ENCODE peak calls at places on chromosomes 2 and 18, in ten cellular contexts. One of them, this sample, is unnamed.

GRCh38 chr2:18795881-18796280 is 206.5 kb upstream of the NT5C1B start:
- DNase-seq in fibroblast of lung: peak
- DNase-seq in colonic mucosa: no peak
- DNase-seq in IMR-90: peak
- DNase-seq in endodermal cell: no peak
- DNase-seq in mammary epithelial cell: no peak
- DNase-seq in astrocyte: peak
- DNase-seq in kidney: no peak
- DNase-seq in H9: no peak
- DNase-seq in neuronal stem cell: no peak
- DNase-seq in this sample: no peak

GRCh38 chr2:234828382-234829073 is 123.3 kb upstream of the SH3BP4 start:
- DNase-seq in fibroblast of lung: peak
- DNase-seq in colonic mucosa: no peak
- DNase-seq in IMR-90: no peak
- DNase-seq in endodermal cell: no peak
- DNase-seq in mammary epithelial cell: no peak
- DNase-seq in astrocyte: peak
- DNase-seq in kidney: no peak
- DNase-seq in H9: no peak
- DNase-seq in neuronal stem cell: no peak
- DNase-seq in this sample: no peak

GRCh38 chr2:188410504-188411235 is 119.0 kb downstream of the GULP1 start:
- DNase-seq in fibroblast of lung: peak
- DNase-seq in colonic mucosa: no peak
- DNase-seq in IMR-90: peak
- DNase-seq in endodermal cell: peak
- DNase-seq in mammary epithelial cell: peak
- DNase-seq in astrocyte: peak
- DNase-seq in kidney: no peak
- DNase-seq in H9: peak
- DNase-seq in neuronal stem cell: no peak
- DNase-seq in this sample: peak

GRCh38 chr18:10131036-10131774 is 217.4 kb downstream of the VAPA start:
- DNase-seq in fibroblast of lung: no peak
- DNase-seq in colonic mucosa: no peak
- DNase-seq in IMR-90: no peak
- DNase-seq in endodermal cell: peak
- DNase-seq in mammary epithelial cell: no peak
- DNase-seq in astrocyte: no peak
- DNase-seq in kidney: no peak
- DNase-seq in H9: no peak
- DNase-seq in neuronal stem cell: no peak
- DNase-seq in this sample: no peak

GRCh38 chr2:134669731-134670669 is 48.8 kb downstream of the TMEM163 start:
- DNase-seq in fibroblast of lung: no peak
- DNase-seq in colonic mucosa: no peak
- DNase-seq in IMR-90: no peak
- DNase-seq in endodermal cell: peak
- DNase-seq in mammary epithelial cell: no peak
- DNase-seq in astrocyte: no peak
- DNase-seq in kidney: peak
- DNase-seq in H9: no peak
- DNase-seq in neuronal stem cell: no peak
- DNase-seq in this sample: no peak

GRCh38 chr2:54492335-54492734 is 36.2 kb downstream of the SPTBN1 start:
- DNase-seq in fibroblast of lung: no peak
- DNase-seq in colonic mucosa: no peak
- DNase-seq in IMR-90: no peak
- DNase-seq in endodermal cell: peak
- DNase-seq in mammary epithelial cell: no peak
- DNase-seq in astrocyte: no peak
- DNase-seq in kidney: no peak
- DNase-seq in H9: no peak
- DNase-seq in neuronal stem cell: no peak
- DNase-seq in this sample: no peak

GRCh38 chr2:45331034-45331786 is 279.9 kb downstream of the SRBD1 start:
- DNase-seq in fibroblast of lung: no peak
- DNase-seq in colonic mucosa: no peak
- DNase-seq in IMR-90: no peak
- DNase-seq in endodermal cell: peak
- DNase-seq in mammary epithelial cell: no peak
- DNase-seq in astrocyte: no peak
- DNase-seq in kidney: no peak
- DNase-seq in H9: no peak
- DNase-seq in neuronal stem cell: no peak
- DNase-seq in this sample: peak

GRCh38 chr2:159098374-159098773 is 129.9 kb downstream of the TANC1 start:
- DNase-seq in fibroblast of lung: no peak
- DNase-seq in colonic mucosa: no peak
- DNase-seq in IMR-90: no peak
- DNase-seq in endodermal cell: no peak
- DNase-seq in mammary epithelial cell: no peak
- DNase-seq in astrocyte: no peak
- DNase-seq in kidney: no peak
- DNase-seq in H9: no peak
- DNase-seq in neuronal stem cell: no peak
- DNase-seq in this sample: peak

GRCh38 chr18:48007381-48007780 is 76.9 kb upstream of the SMAD2 start:
- DNase-seq in fibroblast of lung: no peak
- DNase-seq in colonic mucosa: no peak
- DNase-seq in IMR-90: no peak
- DNase-seq in endodermal cell: no peak
- DNase-seq in mammary epithelial cell: no peak
- DNase-seq in astrocyte: no peak
- DNase-seq in kidney: no peak
- DNase-seq in H9: no peak
- DNase-seq in neuronal stem cell: no peak
- DNase-seq in this sample: no peak
- H3K9ac ChIP-seq in fibroblast of lung: no peak
- H3K9ac ChIP-seq in colonic mucosa: no peak
- H3K9ac ChIP-seq in IMR-90: no peak
- H3K9ac ChIP-seq in endodermal cell: no peak
- H3K9ac ChIP-seq in mammary epithelial cell: no peak
- H3K9ac ChIP-seq in astrocyte: peak
- H3K9ac ChIP-seq in kidney: no peak
- H3K9ac ChIP-seq in H9: no peak
- H3K9ac ChIP-seq in neuronal stem cell: no peak
- H3K9ac ChIP-seq in this sample: no peak

DNA sequence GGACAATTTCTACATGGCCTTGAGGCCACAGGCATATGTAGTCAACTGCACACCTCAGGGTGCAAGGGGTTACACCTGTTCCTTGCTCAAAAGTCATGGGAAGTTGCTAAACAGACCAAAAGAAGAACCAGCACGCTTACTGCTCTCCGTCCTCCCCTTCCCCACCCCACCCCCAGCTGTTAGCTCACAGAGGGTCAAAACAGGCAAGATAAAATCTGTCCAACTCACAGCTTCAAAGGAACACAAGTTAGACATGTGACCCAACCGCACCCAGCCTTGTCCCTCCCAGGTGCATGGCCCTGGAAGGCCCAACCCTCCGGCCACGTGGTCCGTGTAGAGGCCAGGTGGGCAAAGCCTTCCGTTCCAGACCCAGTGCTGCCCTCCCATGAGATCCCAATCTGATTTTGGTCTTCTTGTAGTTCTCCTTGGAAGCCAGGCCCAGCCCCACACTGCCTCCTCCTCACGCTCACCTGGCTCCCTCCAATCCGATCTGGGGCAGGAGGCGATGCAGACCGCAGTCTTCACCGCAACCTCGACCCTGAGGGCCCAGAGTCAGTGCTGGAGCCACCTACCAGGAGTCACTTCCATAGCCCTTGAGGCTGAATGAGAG is 14.5 kb upstream of the ASPRV1 start:
- DNase-seq in fibroblast of lung: no peak
- DNase-seq in colonic mucosa: no peak
- DNase-seq in IMR-90: no peak
- DNase-seq in endodermal cell: no peak
- DNase-seq in mammary epithelial cell: no peak
- DNase-seq in astrocyte: no peak
- DNase-seq in kidney: peak
- DNase-seq in H9: no peak
- DNase-seq in neuronal stem cell: no peak
- DNase-seq in this sample: no peak
- H3K9ac ChIP-seq in fibroblast of lung: no peak
- H3K9ac ChIP-seq in colonic mucosa: no peak
- H3K9ac ChIP-seq in IMR-90: no peak
- H3K9ac ChIP-seq in endodermal cell: no peak
- H3K9ac ChIP-seq in mammary epithelial cell: no peak
- H3K9ac ChIP-seq in astrocyte: no peak
- H3K9ac ChIP-seq in kidney: no peak
- H3K9ac ChIP-seq in H9: no peak
- H3K9ac ChIP-seq in neuronal stem cell: no peak
- H3K9ac ChIP-seq in this sample: no peak

GRCh38 chr2:3325458-3326181 is 52.0 kb downstream of the EIPR1 start:
- DNase-seq in fibroblast of lung: no peak
- DNase-seq in colonic mucosa: no peak
- DNase-seq in IMR-90: no peak
- DNase-seq in endodermal cell: no peak
- DNase-seq in mammary epithelial cell: no peak
- DNase-seq in astrocyte: no peak
- DNase-seq in kidney: no peak
- DNase-seq in H9: no peak
- DNase-seq in neuronal stem cell: no peak
- DNase-seq in this sample: no peak

GRCh38 chr2:3324036-3324386 is 53.6 kb downstream of the EIPR1 start:
- DNase-seq in fibroblast of lung: no peak
- DNase-seq in colonic mucosa: no peak
- DNase-seq in IMR-90: no peak
- DNase-seq in endodermal cell: no peak
- DNase-seq in mammary epithelial cell: no peak
- DNase-seq in astrocyte: no peak
- DNase-seq in kidney: no peak
- DNase-seq in H9: no peak
- DNase-seq in neuronal stem cell: no peak
- DNase-seq in this sample: no peak

GRCh38 chr2:3326871-3327270 is 50.7 kb downstream of the EIPR1 start:
- DNase-seq in fibroblast of lung: no peak
- DNase-seq in colonic mucosa: no peak
- DNase-seq in IMR-90: no peak
- DNase-seq in endodermal cell: no peak
- DNase-seq in mammary epithelial cell: no peak
- DNase-seq in astrocyte: no peak
- DNase-seq in kidney: no peak
- DNase-seq in H9: peak
- DNase-seq in neuronal stem cell: no peak
- DNase-seq in this sample: no peak

GRCh38 chr2:3324404-3325281 is 53.0 kb downstream of the EIPR1 start:
- DNase-seq in fibroblast of lung: no peak
- DNase-seq in colonic mucosa: no peak
- DNase-seq in IMR-90: no peak
- DNase-seq in endodermal cell: no peak
- DNase-seq in mammary epithelial cell: no peak
- DNase-seq in astrocyte: no peak
- DNase-seq in kidney: no peak
- DNase-seq in H9: no peak
- DNase-seq in neuronal stem cell: no peak
- DNase-seq in this sample: no peak

DNA sequence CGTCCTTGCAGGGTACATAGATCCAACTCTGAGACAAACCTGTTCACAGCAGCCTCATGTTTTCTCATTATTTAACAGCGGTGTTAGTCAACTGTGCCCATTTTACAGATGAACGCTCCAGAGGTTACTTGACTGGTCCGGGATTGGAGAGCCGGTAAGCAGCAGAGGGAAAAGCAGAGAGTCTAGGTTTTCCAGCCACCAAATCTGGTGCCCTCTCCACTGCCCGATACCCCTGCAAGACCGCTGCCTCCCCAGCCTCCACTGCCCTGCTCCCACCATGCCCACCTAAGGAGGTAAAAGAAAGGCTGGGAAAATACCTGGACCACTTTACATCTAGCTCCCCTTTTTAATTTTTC is 51.5 kb downstream of the EIPR1 start:
- DNase-seq in fibroblast of lung: no peak
- DNase-seq in colonic mucosa: no peak
- DNase-seq in IMR-90: no peak
- DNase-seq in endodermal cell: no peak
- DNase-seq in mammary epithelial cell: no peak
- DNase-seq in astrocyte: no peak
- DNase-seq in kidney: no peak
- DNase-seq in H9: no peak
- DNase-seq in neuronal stem cell: no peak
- DNase-seq in this sample: no peak
- H3K9ac ChIP-seq in fibroblast of lung: no peak
- H3K9ac ChIP-seq in colonic mucosa: no peak
- H3K9ac ChIP-seq in IMR-90: no peak
- H3K9ac ChIP-seq in endodermal cell: no peak
- H3K9ac ChIP-seq in mammary epithelial cell: no peak
- H3K9ac ChIP-seq in astrocyte: no peak
- H3K9ac ChIP-seq in kidney: no peak
- H3K9ac ChIP-seq in H9: no peak
- H3K9ac ChIP-seq in neuronal stem cell: no peak
- H3K9ac ChIP-seq in this sample: no peak

GRCh38 chr18:56722518-56722917 is 71.4 kb downstream of the WDR7 start:
- DNase-seq in fibroblast of lung: no peak
- DNase-seq in colonic mucosa: no peak
- DNase-seq in IMR-90: no peak
- DNase-seq in endodermal cell: no peak
- DNase-seq in mammary epithelial cell: no peak
- DNase-seq in astrocyte: no peak
- DNase-seq in kidney: no peak
- DNase-seq in H9: no peak
- DNase-seq in neuronal stem cell: no peak
- DNase-seq in this sample: no peak

GRCh38 chr18:56723706-56724105 is 72.5 kb downstream of the WDR7 start:
- DNase-seq in fibroblast of lung: no peak
- DNase-seq in colonic mucosa: no peak
- DNase-seq in IMR-90: no peak
- DNase-seq in endodermal cell: no peak
- DNase-seq in mammary epithelial cell: no peak
- DNase-seq in astrocyte: no peak
- DNase-seq in kidney: no peak
- DNase-seq in H9: no peak
- DNase-seq in neuronal stem cell: no peak
- DNase-seq in this sample: no peak

GRCh38 chr18:56728741-56729140 is 77.6 kb downstream of the WDR7 start:
- DNase-seq in fibroblast of lung: no peak
- DNase-seq in colonic mucosa: no peak
- DNase-seq in IMR-90: no peak
- DNase-seq in endodermal cell: no peak
- DNase-seq in mammary epithelial cell: no peak
- DNase-seq in astrocyte: no peak
- DNase-seq in kidney: no peak
- DNase-seq in H9: no peak
- DNase-seq in neuronal stem cell: no peak
- DNase-seq in this sample: no peak

GRCh38 chr18:56727399-56727798 is 76.2 kb downstream of the WDR7 start:
- DNase-seq in fibroblast of lung: no peak
- DNase-seq in colonic mucosa: no peak
- DNase-seq in IMR-90: no peak
- DNase-seq in endodermal cell: peak
- DNase-seq in mammary epithelial cell: peak
- DNase-seq in astrocyte: no peak
- DNase-seq in kidney: no peak
- DNase-seq in H9: no peak
- DNase-seq in neuronal stem cell: no peak
- DNase-seq in this sample: no peak

DNA sequence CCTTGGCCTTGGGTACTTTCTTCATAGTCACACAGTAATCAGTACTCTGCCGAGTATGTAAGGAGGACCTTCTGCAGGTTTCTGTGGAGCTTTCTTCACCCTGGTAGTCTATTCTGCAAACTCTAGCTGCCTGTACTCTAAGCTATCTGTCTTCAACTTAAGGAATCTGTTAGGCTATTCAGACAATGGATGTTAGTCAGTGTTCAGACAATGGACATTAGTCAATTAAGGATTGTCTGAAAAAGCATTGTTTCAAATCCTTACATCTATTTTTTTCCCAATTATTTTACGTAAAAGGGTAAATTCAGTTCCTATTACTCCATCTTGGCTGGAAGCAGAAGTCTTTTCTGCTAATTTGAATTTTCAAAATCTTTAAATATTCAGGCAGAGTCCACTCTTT is 75.7 kb downstream of the WDR7 start:
- DNase-seq in fibroblast of lung: no peak
- DNase-seq in colonic mucosa: no peak
- DNase-seq in IMR-90: no peak
- DNase-seq in endodermal cell: no peak
- DNase-seq in mammary epithelial cell: no peak
- DNase-seq in astrocyte: no peak
- DNase-seq in kidney: no peak
- DNase-seq in H9: no peak
- DNase-seq in neuronal stem cell: no peak
- DNase-seq in this sample: no peak
- H3K9ac ChIP-seq in fibroblast of lung: no peak
- H3K9ac ChIP-seq in colonic mucosa: no peak
- H3K9ac ChIP-seq in IMR-90: no peak
- H3K9ac ChIP-seq in endodermal cell: no peak
- H3K9ac ChIP-seq in mammary epithelial cell: no peak
- H3K9ac ChIP-seq in astrocyte: no peak
- H3K9ac ChIP-seq in kidney: no peak
- H3K9ac ChIP-seq in H9: no peak
- H3K9ac ChIP-seq in neuronal stem cell: no peak
- H3K9ac ChIP-seq in this sample: no peak